ENCODE peak calls at places on chromosome 19, in eight cellular contexts. B, E, C, J, Q, U, L and W are unnamed samples.

GRCh38 chr19:21608571-21608970 is 103.2 kb downstream of the ZNF429 start:
- DNase-seq in B (no peak), E (no peak), C (no peak), J (no peak), Q (no peak), U (no peak), L (no peak), W (no peak)

GRCh38 chr19:5074830-5075394 is 106.0 kb downstream of the KDM4B start:
- DNase-seq in B (no peak), E (no peak), C (no peak), J (no peak), Q (no peak), U (no peak), L (no peak), W (no peak)

GRCh38 chr19:31408460-31409124 is 59.4 kb upstream of the TSHZ3 start:
- DNase-seq in B (peak), E (peak), C (no peak), J (no peak), Q (no peak), U (no peak), L (no peak), W (no peak)

GRCh38 chr19:35789978-35790944 is 14.9 kb downstream of the ARHGAP33 start:
- DNase-seq in B (no peak), E (no peak), C (no peak), J (no peak), Q (no peak), U (no peak), L (no peak), W (no peak)

GRCh38 chr19:18961767-18962423 is 20.9 kb upstream of the HOMER3 start:
- DNase-seq in B (no peak), E (no peak), C (no peak), J (no peak), Q (peak), U (no peak), L (no peak), W (peak)

GRCh38 chr19:42149447-42150202 is 17.4 kb upstream of the POU2F2 start:
- DNase-seq in B (no peak), E (no peak), C (no peak), J (no peak), Q (no peak), U (no peak), L (no peak), W (no peak)

GRCh38 chr19:11699931-11700794 is 38.6 kb downstream of the ZNF823 start:
- DNase-seq in B (peak), E (peak), C (no peak), J (peak), Q (peak), U (no peak), L (no peak), W (peak)

GRCh38 chr19:29489182-29489951 is 36.4 kb upstream of the VSTM2B start:
- DNase-seq in B (no peak), E (no peak), C (no peak), J (no peak), Q (no peak), U (peak), L (no peak), W (no peak)

GRCh38 chr19:5291588-5292193 is 48.9 kb downstream of the PTPRS start:
- DNase-seq in B (no peak), E (no peak), C (no peak), J (no peak), Q (no peak), U (no peak), L (no peak), W (no peak)

GRCh38 chr19:52603558-52604207 is 33.6 kb downstream of the ZNF701 start:
- DNase-seq in B (peak), E (peak), C (no peak), J (no peak), Q (no peak), U (no peak), L (no peak), W (no peak)